ENCODE peak calls at places on chromosomes 2 and 18, in five cellular contexts. H is posterior cingulate gyrus, X is HTR-8/SVneo, F is tibial artery, T is nucleus accumbens. L is an unnamed sample.

GRCh38 chr2:5391361-5391760 is 300.8 kb upstream of the SOX11 start:
- DNase-seq in H (no peak), X (no peak), F (no peak), T (no peak), L (no peak)

GRCh38 chr2:196677404-196677803 is 37.9 kb downstream of the CCDC150 start:
- DNase-seq in H (no peak), X (no peak), F (no peak), T (no peak), L (no peak)

GRCh38 chr2:176136375-176137248 is 7.1 kb downstream of the HOXD8 start:
- DNase-seq in H (no peak), X (peak), F (peak), T (no peak), L (no peak)

GRCh38 chr18:9103488-9103887 is 989 bp downstream of the NDUFV2 start:
- DNase-seq in H (no peak), X (no peak), F (no peak), T (no peak), L (no peak)

GRCh38 chr18:50658601-50659000 is 98.7 kb downstream of the MAPK4 start:
- DNase-seq in H (no peak), X (no peak), F (no peak), T (no peak), L (peak)

GRCh38 chr18:23547806-23548205 is 38.5 kb downstream of the NPC1 start:
- DNase-seq in H (no peak), X (no peak), F (no peak), T (no peak), L (no peak)

GRCh38 chr2:70692256-70692655 is 75.7 kb downstream of the ADD2 start:
- DNase-seq in H (no peak), X (no peak), F (no peak), T (no peak), L (no peak)

GRCh38 chr18:28823506-28824182 is 646.7 kb upstream of the CDH2 start:
- DNase-seq in H (peak), X (no peak), F (no peak), T (no peak), L (peak)